ENCODE peak calls at places on chromosomes 7 and 10, in four cellular contexts. One of them, this sample, is unnamed. For H3K4me1, the result is how much of the 10 kb centered on the place peaks cover.

GRCh38 chr7:100488333-100489095 is 4.8 kb downstream of the NYAP1 start:
- DNase-seq in neural progenitor cell: no peak
- DNase-seq in SJSA1: no peak
- DNase-seq in endothelial cell of umbilical vein: no peak
- DNase-seq in this sample: no peak

GRCh38 chr7:52135403-52135802 is 818.8 kb upstream of the COBL start:
- DNase-seq in neural progenitor cell: no peak
- DNase-seq in SJSA1: no peak
- DNase-seq in endothelial cell of umbilical vein: no peak
- DNase-seq in this sample: no peak

GRCh38 chr7:19375986-19376385 is 230.8 kb upstream of the FERD3L start:
- DNase-seq in neural progenitor cell: no peak
- DNase-seq in SJSA1: no peak
- DNase-seq in endothelial cell of umbilical vein: no peak
- DNase-seq in this sample: no peak

GRCh38 chr7:42250411-42250810 is 13.4 kb upstream of the GLI3 start:
- DNase-seq in neural progenitor cell: no peak
- DNase-seq in SJSA1: no peak
- DNase-seq in endothelial cell of umbilical vein: no peak
- DNase-seq in this sample: no peak

GRCh38 chr7:3916146-3916545 is 615.1 kb downstream of the SDK1 start:
- DNase-seq in neural progenitor cell: no peak
- DNase-seq in SJSA1: peak
- DNase-seq in endothelial cell of umbilical vein: peak
- DNase-seq in this sample: peak

GRCh38 chr7:56077681-56078080 is 13.6 kb downstream of the SUMF2 start:
- DNase-seq in neural progenitor cell: no peak
- DNase-seq in SJSA1: no peak
- DNase-seq in endothelial cell of umbilical vein: no peak
- DNase-seq in this sample: no peak

GRCh38 chr7:10075866-10076265 is 897.8 kb upstream of the PHF14 start:
- DNase-seq in neural progenitor cell: no peak
- DNase-seq in SJSA1: no peak
- DNase-seq in endothelial cell of umbilical vein: no peak
- DNase-seq in this sample: no peak

GRCh38 chr7:155299539-155300202 is 2.0 kb downstream of the INSIG1 start:
- DNase-seq in neural progenitor cell: peak
- DNase-seq in SJSA1: no peak
- DNase-seq in endothelial cell of umbilical vein: no peak
- DNase-seq in this sample: no peak

GRCh38 chr7:55504093-55504859 is 68.0 kb downstream of the VOPP1 start:
- DNase-seq in neural progenitor cell: no peak
- DNase-seq in SJSA1: peak
- DNase-seq in endothelial cell of umbilical vein: no peak
- DNase-seq in this sample: peak

GRCh38 chr7:128874140-128875031 is 11.7 kb downstream of the ATP6V1F start:
- DNase-seq in neural progenitor cell: no peak
- DNase-seq in SJSA1: no peak
- DNase-seq in endothelial cell of umbilical vein: no peak
- DNase-seq in this sample: no peak

GRCh38 chr7:44847509-44847919 is 373 bp downstream of the H2AZ2 start:
- DNase-seq in neural progenitor cell: peak
- DNase-seq in SJSA1: peak
- DNase-seq in endothelial cell of umbilical vein: peak
- DNase-seq in this sample: peak

GRCh38 chr10:91590904-91591791 is 41.7 kb downstream of the PPP1R3C start:
- DNase-seq in neural progenitor cell: no peak
- DNase-seq in SJSA1: peak
- DNase-seq in endothelial cell of umbilical vein: peak
- DNase-seq in this sample: peak

GRCh38 chr10:3532644-3533043 is 252.4 kb downstream of the KLF6 start:
- DNase-seq in neural progenitor cell: no peak
- DNase-seq in SJSA1: peak
- DNase-seq in endothelial cell of umbilical vein: no peak
- DNase-seq in this sample: peak

GRCh38 chr10:97131702-97132101 is 54.1 kb downstream of the SLIT1 start:
- DNase-seq in neural progenitor cell: no peak
- DNase-seq in SJSA1: no peak
- DNase-seq in endothelial cell of umbilical vein: no peak
- DNase-seq in this sample: peak

GRCh38 chr10:128102480-128103228 is 23.6 kb downstream of the MKI67 start:
- DNase-seq in neural progenitor cell: no peak
- DNase-seq in SJSA1: no peak
- DNase-seq in endothelial cell of umbilical vein: no peak
- DNase-seq in this sample: no peak

GRCh38 chr10:58753425-58753824 is 240.8 kb downstream of the BICC1 start:
- DNase-seq in neural progenitor cell: no peak
- DNase-seq in SJSA1: no peak
- DNase-seq in endothelial cell of umbilical vein: no peak
- DNase-seq in this sample: no peak

GRCh38 chr10:106615081-106615480 is 549.4 kb downstream of the SORCS1 start:
- DNase-seq in neural progenitor cell: no peak
- DNase-seq in SJSA1: no peak
- DNase-seq in endothelial cell of umbilical vein: no peak
- DNase-seq in this sample: no peak

GRCh38 chr7:96246972-96247371 is 74.9 kb downstream of the SLC25A13 start:
- DNase-seq in neural progenitor cell: no peak
- DNase-seq in SJSA1: no peak
- DNase-seq in endothelial cell of umbilical vein: no peak
- DNase-seq in this sample: no peak

GRCh38 chr10:22673785-22674184 is 40.6 kb downstream of the PIP4K2A start:
- DNase-seq in neural progenitor cell: no peak
- DNase-seq in SJSA1: no peak
- DNase-seq in endothelial cell of umbilical vein: no peak
- DNase-seq in this sample: no peak

GRCh38 chr7:30921951-30922401 is 10.3 kb downstream of the AQP1 start:
- DNase-seq in neural progenitor cell: no peak
- DNase-seq in SJSA1: no peak
- DNase-seq in endothelial cell of umbilical vein: no peak
- DNase-seq in this sample: no peak
- H3K27ac ChIP-seq in neural progenitor cell: no peak
- H3K27ac ChIP-seq in SJSA1: no peak
- H3K27ac ChIP-seq in endothelial cell of umbilical vein: no peak
- H3K27ac ChIP-seq in this sample: peak

GRCh38 chr10:35423505-35424306 is 87.4 kb downstream of the CCNY start:
- DNase-seq in neural progenitor cell: no peak
- DNase-seq in SJSA1: peak
- DNase-seq in endothelial cell of umbilical vein: no peak
- DNase-seq in this sample: no peak
- H3K4me1 ChIP-seq in neural progenitor cell: under half
- H3K4me1 ChIP-seq in SJSA1: half or more
- H3K4me1 ChIP-seq in endothelial cell of umbilical vein: half or more
- H3K4me1 ChIP-seq in this sample: under half

DNA sequence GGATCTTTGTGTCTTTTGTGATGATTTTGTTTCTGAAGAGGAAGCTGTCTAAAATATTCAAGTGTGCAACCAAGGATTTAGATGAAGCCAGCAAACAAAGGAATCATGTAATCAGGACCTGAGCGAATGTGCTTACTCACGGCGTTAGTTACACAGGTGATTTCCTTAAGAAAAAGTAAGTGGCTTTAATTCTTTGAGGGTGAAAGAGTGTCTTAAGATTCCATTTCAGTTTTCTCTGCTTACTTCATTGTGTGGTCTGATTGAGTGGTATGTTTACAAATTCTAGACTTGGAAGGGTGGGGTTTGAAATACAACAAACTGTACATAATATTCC is 257.1 kb downstream of the ARHGAP21 start:
- DNase-seq in neural progenitor cell: no peak
- DNase-seq in SJSA1: no peak
- DNase-seq in endothelial cell of umbilical vein: no peak
- DNase-seq in this sample: no peak
- H3K27ac ChIP-seq in neural progenitor cell: no peak
- H3K27ac ChIP-seq in SJSA1: peak
- H3K27ac ChIP-seq in endothelial cell of umbilical vein: no peak
- H3K27ac ChIP-seq in this sample: no peak

DNA sequence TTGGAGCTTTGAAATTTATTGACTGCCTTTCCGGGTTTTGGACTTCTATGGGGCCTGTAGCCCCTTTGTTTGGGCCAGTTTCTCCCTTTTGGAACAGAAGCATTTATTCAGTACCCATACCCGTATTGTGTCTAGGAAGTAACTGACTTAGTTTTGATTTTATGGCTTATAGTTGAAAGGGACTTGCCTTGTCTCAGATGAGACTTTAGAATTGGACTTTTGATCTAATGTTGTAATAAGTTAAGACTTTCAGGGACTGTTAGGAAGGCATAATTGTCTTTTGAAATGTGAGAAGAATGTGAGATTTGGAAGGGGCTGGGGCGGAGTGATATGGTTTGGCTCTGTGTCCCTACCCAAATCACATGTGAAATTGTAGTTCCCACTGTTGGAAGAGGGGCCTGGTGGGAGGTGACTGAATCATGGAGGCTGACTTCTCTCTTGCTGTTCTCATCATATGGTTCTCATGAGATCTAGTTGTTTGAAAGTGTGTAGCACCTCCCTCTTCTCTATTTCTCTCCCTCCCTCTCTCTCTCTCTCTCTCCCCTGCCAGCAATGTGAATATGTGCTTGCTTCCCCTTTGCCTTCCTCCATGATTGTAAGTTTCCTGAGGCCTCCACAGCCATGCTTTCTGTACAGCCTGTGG is 17.4 kb upstream of the AKR1C1 start:
- DNase-seq in neural progenitor cell: no peak
- DNase-seq in SJSA1: no peak
- DNase-seq in endothelial cell of umbilical vein: no peak
- DNase-seq in this sample: no peak
- H3K4me1 ChIP-seq in neural progenitor cell: under half
- H3K4me1 ChIP-seq in SJSA1: under half
- H3K4me1 ChIP-seq in endothelial cell of umbilical vein: under half
- H3K4me1 ChIP-seq in this sample: under half

DNA sequence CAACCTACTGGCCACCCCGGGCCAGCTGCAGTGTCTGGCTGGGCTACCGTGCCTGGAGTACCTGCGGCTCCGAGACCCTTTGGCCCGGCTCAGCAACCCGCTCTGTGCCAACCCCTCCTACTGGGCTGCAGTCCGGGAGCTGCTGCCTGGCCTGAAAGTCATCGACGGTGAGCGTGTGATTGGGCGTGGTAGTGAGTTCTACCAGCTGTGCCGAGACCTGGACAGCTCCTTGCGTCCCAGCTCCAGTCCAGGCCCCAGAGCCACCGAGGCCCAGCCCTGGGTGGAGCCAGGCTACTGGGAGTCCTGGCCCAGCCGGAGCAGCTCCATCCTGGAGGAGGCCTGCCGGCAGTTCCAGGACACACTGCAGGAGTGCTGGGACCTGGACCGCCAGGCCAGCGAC is 4.2 kb downstream of the RARRES2 start:
- DNase-seq in neural progenitor cell: no peak
- DNase-seq in SJSA1: no peak
- DNase-seq in endothelial cell of umbilical vein: no peak
- DNase-seq in this sample: no peak
- H3K27ac ChIP-seq in neural progenitor cell: no peak
- H3K27ac ChIP-seq in SJSA1: no peak
- H3K27ac ChIP-seq in endothelial cell of umbilical vein: no peak
- H3K27ac ChIP-seq in this sample: no peak

DNA sequence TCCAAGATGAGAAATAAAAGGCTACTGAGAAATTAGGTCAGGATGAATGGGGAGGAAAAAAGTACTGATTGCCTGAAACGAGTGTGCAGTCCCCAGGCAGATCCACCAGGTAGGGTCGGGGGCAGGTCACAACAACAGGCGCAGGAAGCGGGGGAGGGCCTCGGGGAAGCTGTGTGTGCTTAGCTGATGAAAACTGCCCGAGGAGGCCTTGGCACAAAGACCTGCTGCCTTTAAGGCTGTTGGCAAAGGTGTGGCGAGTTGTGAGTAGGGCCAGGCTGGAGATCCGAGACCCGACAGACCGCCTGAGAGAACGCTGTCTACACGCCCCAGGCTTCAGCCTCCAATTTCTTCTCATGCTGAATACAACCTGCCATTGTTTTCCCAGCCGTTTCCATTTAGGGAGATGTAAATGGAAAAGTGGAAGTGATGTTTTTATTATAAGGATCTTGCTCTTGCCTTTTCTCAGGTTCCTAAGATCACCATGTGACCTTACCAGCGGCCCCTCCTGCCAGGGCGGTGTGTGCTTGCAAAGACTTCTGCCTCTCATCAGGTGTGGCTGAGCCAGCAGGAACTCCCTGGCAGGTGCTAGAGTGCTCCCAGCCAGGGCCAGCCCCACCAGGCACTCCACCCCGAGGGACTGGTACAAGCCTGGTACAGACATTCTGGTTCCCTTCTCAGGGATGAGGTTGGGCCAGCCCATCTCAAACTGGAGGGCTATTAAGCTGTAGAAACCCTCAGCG is 60.8 kb downstream of the DLG5 start:
- DNase-seq in neural progenitor cell: no peak
- DNase-seq in SJSA1: no peak
- DNase-seq in endothelial cell of umbilical vein: no peak
- DNase-seq in this sample: no peak
- H3K4me1 ChIP-seq in neural progenitor cell: under half
- H3K4me1 ChIP-seq in SJSA1: under half
- H3K4me1 ChIP-seq in endothelial cell of umbilical vein: under half
- H3K4me1 ChIP-seq in this sample: under half

GRCh38 chr10:103545366-103545765 is 51.9 kb downstream of the NEURL1 start:
- DNase-seq in neural progenitor cell: no peak
- DNase-seq in SJSA1: no peak
- DNase-seq in endothelial cell of umbilical vein: no peak
- DNase-seq in this sample: no peak
- H3K27ac ChIP-seq in neural progenitor cell: no peak
- H3K27ac ChIP-seq in SJSA1: no peak
- H3K27ac ChIP-seq in endothelial cell of umbilical vein: no peak
- H3K27ac ChIP-seq in this sample: no peak

GRCh38 chr10:27742195-27742925 is 3.3 kb downstream of the MKX start:
- DNase-seq in neural progenitor cell: peak
- DNase-seq in SJSA1: peak
- DNase-seq in endothelial cell of umbilical vein: peak
- DNase-seq in this sample: peak

GRCh38 chr10:27742926-27743735 is 2.5 kb downstream of the MKX start:
- DNase-seq in neural progenitor cell: peak
- DNase-seq in SJSA1: peak
- DNase-seq in endothelial cell of umbilical vein: peak
- DNase-seq in this sample: peak

GRCh38 chr10:27745380-27745718 is 270 bp downstream of the MKX start:
- DNase-seq in neural progenitor cell: no peak
- DNase-seq in SJSA1: no peak
- DNase-seq in endothelial cell of umbilical vein: no peak
- DNase-seq in this sample: no peak

GRCh38 chr10:27744478-27745379 is 890 bp downstream of the MKX start:
- DNase-seq in neural progenitor cell: peak
- DNase-seq in SJSA1: peak
- DNase-seq in endothelial cell of umbilical vein: peak
- DNase-seq in this sample: peak

DNA sequence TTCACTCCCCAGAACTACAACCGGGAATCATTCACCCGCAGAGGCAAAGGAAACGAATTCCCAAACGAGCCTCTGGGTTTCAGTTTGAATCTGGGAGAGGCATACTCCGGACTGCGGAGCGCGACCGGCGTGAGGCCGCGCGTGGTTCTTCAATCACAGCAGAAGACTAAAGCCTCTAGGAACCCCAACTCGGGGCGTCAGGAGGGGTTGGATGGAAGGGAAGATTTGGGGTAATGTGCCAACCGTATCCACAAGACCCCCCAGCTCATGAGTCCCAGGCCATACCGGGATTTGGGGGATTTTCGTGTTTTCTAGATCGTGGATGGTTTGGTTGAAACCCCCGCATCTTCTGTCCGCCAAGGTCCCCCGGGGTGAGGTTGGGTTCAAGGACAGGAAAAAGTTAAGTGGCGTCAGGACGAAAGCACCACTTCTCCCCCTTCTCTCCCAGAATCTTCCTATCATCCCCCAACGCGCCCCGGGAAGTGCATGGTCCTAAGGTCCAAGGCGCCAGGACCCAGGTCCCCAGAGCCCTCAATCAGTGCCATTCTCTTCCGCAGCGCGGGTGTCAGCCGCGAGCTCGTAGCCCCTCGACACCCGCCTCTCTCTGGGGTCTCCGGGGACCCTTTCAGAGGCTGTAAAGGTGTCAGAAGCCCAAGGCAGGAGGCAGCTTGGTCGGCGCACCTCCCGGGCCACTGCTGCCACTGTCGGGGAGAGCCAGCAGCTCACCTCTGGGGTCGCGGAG is 1.7 kb downstream of the MKX start:
- DNase-seq in neural progenitor cell: peak
- DNase-seq in SJSA1: peak
- DNase-seq in endothelial cell of umbilical vein: no peak
- DNase-seq in this sample: peak
- H3K4me1 ChIP-seq in neural progenitor cell: under half
- H3K4me1 ChIP-seq in SJSA1: under half
- H3K4me1 ChIP-seq in endothelial cell of umbilical vein: under half
- H3K4me1 ChIP-seq in this sample: under half